ENCODE peak calls at places on chromosomes 4 and X, in ten cellular contexts. D is SK-N-DZ; Q is activated T-helper 1 cell treated with anti-CD3 and anti-CD28 coated beads, Interleukin-12 subunit alpha, Interleukin-12 subunit beta, Interleukin-2, Interleukin-4 antibody, amounts not matched to agents 30 ng/mL and 10 ng/mL and 1 ng/mL, durations not matched to agents 14 hours and 24 hours and 36 hours; L is stomach; M is cardiac muscle cell; I is amniotic stem cell; E is GM13977; S is T-helper 2 cell; V is RWPE1; N is activated gamma-delta T cell treated with Interleukin-2 at 50 U/mL for 16 hours. R is an unnamed sample.

GRCh38 chrX:85561216-85561615 is 181.8 kb upstream of the POF1B start:
- DNase-seq in D (no peak), Q (no peak), L (no peak), M (no peak), I (no peak), E (no peak), S (no peak), V (no peak), N (no peak), R (no peak)

GRCh38 chr4:105808459-105809041 is 86.7 kb upstream of the NPNT start:
- DNase-seq in D (no peak), Q (no peak), L (no peak), M (no peak), I (peak; percentile 53), E (no peak), S (peak; percentile 43), V (peak; percentile 8), N (no peak), R (peak; percentile 2)

GRCh38 chr4:118280501-118281218 is 72.1 kb downstream of the PRSS12 start:
- DNase-seq in D (peak; percentile 69), Q (no peak), L (peak; percentile 55), M (peak; percentile 69), I (no peak), E (no peak), S (peak; percentile 66), V (peak; percentile 40), N (peak; percentile 31), R (peak; percentile 47)

GRCh38 chr4:3041192-3042142 is 32.9 kb downstream of the HTT-AS start:
- DNase-seq in D (peak; percentile 52), Q (peak; percentile 35), L (peak; percentile 35), M (no peak), I (no peak), E (no peak), S (peak; percentile 83), V (no peak), N (peak; percentile 29), R (peak; percentile 18)

GRCh38 chr4:82519072-82519471 is 42.7 kb downstream of the TMEM150C start:
- DNase-seq in D (no peak), Q (no peak), L (no peak), M (no peak), I (no peak), E (no peak), S (no peak), V (no peak), N (no peak), R (no peak)

GRCh38 chr4:175421506-175421905 is 390.6 kb downstream of the GPM6A start:
- DNase-seq in D (no peak), Q (no peak), L (no peak), M (no peak), I (no peak), E (no peak), S (no peak), V (peak; percentile 3), N (no peak), R (no peak)

GRCh38 chr4:115374621-115375020 is 261.2 kb upstream of the NDST4 start:
- DNase-seq in D (no peak), Q (no peak), L (no peak), M (no peak), I (no peak), E (no peak), S (no peak), V (no peak), N (no peak), R (no peak)

GRCh38 chr4:26406346-26406975 is 83.8 kb downstream of the CCKAR start:
- DNase-seq in D (no peak), Q (no peak), L (no peak), M (no peak), I (no peak), E (no peak), S (peak; percentile 48), V (no peak), N (no peak), R (no peak)

GRCh38 chr4:138981930-138982390 is 33.6 kb upstream of the NOCT start:
- DNase-seq in D (no peak), Q (no peak), L (no peak), M (no peak), I (no peak), E (no peak), S (no peak), V (peak; percentile 26), N (no peak), R (peak; percentile 3)

GRCh38 chr4:53364624-53365023 is 1.2 kb downstream of the SCFD2 start:
- DNase-seq in D (no peak), Q (no peak), L (no peak), M (no peak), I (no peak), E (no peak), S (no peak), V (no peak), N (no peak), R (no peak)

GRCh38 chr4:124879195-124879594 is 166.7 kb upstream of the ANKRD50 start:
- DNase-seq in D (no peak), Q (no peak), L (no peak), M (no peak), I (no peak), E (no peak), S (no peak), V (no peak), N (no peak), R (no peak)

GRCh38 chrX:106933538-106933961 is 13.3 kb downstream of the CLDN2 start:
- DNase-seq in D (no peak), Q (no peak), L (peak; percentile 62), M (peak; percentile 71), I (no peak), E (no peak), S (peak; percentile 7), V (no peak), N (no peak), R (no peak)

GRCh38 chrX:26649534-26649933 is 433.6 kb downstream of the MAGEB5 start:
- DNase-seq in D (peak; percentile 15), Q (no peak), L (no peak), M (peak; percentile 28), I (no peak), E (peak; percentile 21), S (no peak), V (no peak), N (no peak), R (no peak)

GRCh38 chr4:105145913-105146285 is 777 bp upstream of the TET2 start:
- DNase-seq in D (peak; percentile 8), Q (peak; percentile 29), L (no peak), M (peak; percentile 14), I (no peak), E (no peak), S (peak; percentile 60), V (no peak), N (peak; percentile 21), R (no peak)